ENCODE peak calls at places on chromosomes 11 and 22, in five cellular contexts. One of them, this sample, is unnamed.

GRCh38 chr11:83583953-83584352 is 297.8 kb upstream of the CCDC90B start:
- DNase-seq in H1: no peak
- DNase-seq in breast epithelium: no peak
- DNase-seq in GM23338: no peak
- DNase-seq in sigmoid colon: no peak
- DNase-seq in this sample: no peak

GRCh38 chr22:49362393-49362792 is 465.3 kb downstream of the BRD1 start:
- DNase-seq in H1: no peak
- DNase-seq in breast epithelium: no peak
- DNase-seq in GM23338: no peak
- DNase-seq in sigmoid colon: no peak
- DNase-seq in this sample: no peak

GRCh38 chr11:77636738-77637344 is 753 bp downstream of the CLNS1A start:
- DNase-seq in H1: no peak
- DNase-seq in breast epithelium: no peak
- DNase-seq in GM23338: peak
- DNase-seq in sigmoid colon: no peak
- DNase-seq in this sample: no peak

GRCh38 chr22:43850529-43850928 is 11.8 kb downstream of the SULT4A1 start:
- DNase-seq in H1: no peak
- DNase-seq in breast epithelium: no peak
- DNase-seq in GM23338: no peak
- DNase-seq in sigmoid colon: peak
- DNase-seq in this sample: no peak

GRCh38 chr11:60914620-60915249 is 777 bp downstream of the TMEM109 start:
- DNase-seq in H1: peak
- DNase-seq in breast epithelium: no peak
- DNase-seq in GM23338: peak
- DNase-seq in sigmoid colon: peak
- DNase-seq in this sample: peak

GRCh38 chr11:129992161-129992944 is 10.3 kb downstream of the PRDM10 start:
- DNase-seq in H1: peak
- DNase-seq in breast epithelium: peak
- DNase-seq in GM23338: peak
- DNase-seq in sigmoid colon: no peak
- DNase-seq in this sample: peak

GRCh38 chr11:66106786-66107599 is 36.9 kb downstream of the PACS1 start:
- DNase-seq in H1: no peak
- DNase-seq in breast epithelium: no peak
- DNase-seq in GM23338: peak
- DNase-seq in sigmoid colon: no peak
- DNase-seq in this sample: no peak

GRCh38 chr22:38270091-38270972 is 2.5 kb downstream of the TMEM184B start:
- DNase-seq in H1: no peak
- DNase-seq in breast epithelium: no peak
- DNase-seq in GM23338: no peak
- DNase-seq in sigmoid colon: no peak
- DNase-seq in this sample: no peak

GRCh38 chr11:110837535-110838127 is 125.4 kb upstream of the ARHGAP20 start:
- DNase-seq in H1: no peak
- DNase-seq in breast epithelium: no peak
- DNase-seq in GM23338: no peak
- DNase-seq in sigmoid colon: no peak
- DNase-seq in this sample: no peak

GRCh38 chr11:105821781-105822180 is 200.3 kb downstream of the MSANTD4 start:
- DNase-seq in H1: no peak
- DNase-seq in breast epithelium: no peak
- DNase-seq in GM23338: peak
- DNase-seq in sigmoid colon: no peak
- DNase-seq in this sample: no peak

DNA sequence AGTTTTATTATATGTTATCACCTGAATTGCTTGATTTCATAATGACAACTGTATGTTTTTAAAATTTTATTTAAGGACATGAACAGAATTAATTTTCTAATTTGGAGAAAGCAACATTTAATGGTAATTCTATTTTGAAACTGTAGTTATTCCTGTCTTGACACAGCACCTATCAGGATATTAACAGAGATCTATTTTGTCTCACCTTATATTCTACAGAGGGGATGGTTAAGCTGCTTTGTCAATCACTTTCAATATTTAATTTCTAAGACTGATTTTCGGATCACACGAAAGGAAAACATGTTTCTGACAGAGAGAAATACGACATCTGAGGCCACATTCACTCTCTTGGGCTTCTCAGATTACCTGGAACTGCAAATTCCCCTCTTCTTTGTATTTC is at the start of gene OR5D16:
- DNase-seq in H1: no peak
- DNase-seq in breast epithelium: no peak
- DNase-seq in GM23338: no peak
- DNase-seq in sigmoid colon: no peak
- DNase-seq in this sample: no peak
- TF ChIP-seq POLR2AphosphoS5 in H1: no peak
- TF ChIP-seq POLR2AphosphoS5 in breast epithelium: no peak
- TF ChIP-seq POLR2AphosphoS5 in GM23338: no peak
- TF ChIP-seq POLR2AphosphoS5 in sigmoid colon: no peak
- TF ChIP-seq POLR2AphosphoS5 in this sample: no peak

GRCh38 chr11:93850585-93851018 is at the start of gene VSTM5:
- DNase-seq in H1: no peak
- DNase-seq in breast epithelium: no peak
- DNase-seq in GM23338: no peak
- DNase-seq in sigmoid colon: no peak
- DNase-seq in this sample: no peak

GRCh38 chr11:93849201-93849600 is 1.2 kb downstream of the VSTM5 start:
- DNase-seq in H1: no peak
- DNase-seq in breast epithelium: no peak
- DNase-seq in GM23338: no peak
- DNase-seq in sigmoid colon: no peak
- DNase-seq in this sample: no peak

GRCh38 chr11:93846411-93846810 is 4.0 kb downstream of the VSTM5 start:
- DNase-seq in H1: no peak
- DNase-seq in breast epithelium: no peak
- DNase-seq in GM23338: no peak
- DNase-seq in sigmoid colon: no peak
- DNase-seq in this sample: no peak

GRCh38 chr11:93852242-93852641 is 1.8 kb upstream of the VSTM5 start:
- DNase-seq in H1: peak
- DNase-seq in breast epithelium: no peak
- DNase-seq in GM23338: no peak
- DNase-seq in sigmoid colon: no peak
- DNase-seq in this sample: no peak

DNA sequence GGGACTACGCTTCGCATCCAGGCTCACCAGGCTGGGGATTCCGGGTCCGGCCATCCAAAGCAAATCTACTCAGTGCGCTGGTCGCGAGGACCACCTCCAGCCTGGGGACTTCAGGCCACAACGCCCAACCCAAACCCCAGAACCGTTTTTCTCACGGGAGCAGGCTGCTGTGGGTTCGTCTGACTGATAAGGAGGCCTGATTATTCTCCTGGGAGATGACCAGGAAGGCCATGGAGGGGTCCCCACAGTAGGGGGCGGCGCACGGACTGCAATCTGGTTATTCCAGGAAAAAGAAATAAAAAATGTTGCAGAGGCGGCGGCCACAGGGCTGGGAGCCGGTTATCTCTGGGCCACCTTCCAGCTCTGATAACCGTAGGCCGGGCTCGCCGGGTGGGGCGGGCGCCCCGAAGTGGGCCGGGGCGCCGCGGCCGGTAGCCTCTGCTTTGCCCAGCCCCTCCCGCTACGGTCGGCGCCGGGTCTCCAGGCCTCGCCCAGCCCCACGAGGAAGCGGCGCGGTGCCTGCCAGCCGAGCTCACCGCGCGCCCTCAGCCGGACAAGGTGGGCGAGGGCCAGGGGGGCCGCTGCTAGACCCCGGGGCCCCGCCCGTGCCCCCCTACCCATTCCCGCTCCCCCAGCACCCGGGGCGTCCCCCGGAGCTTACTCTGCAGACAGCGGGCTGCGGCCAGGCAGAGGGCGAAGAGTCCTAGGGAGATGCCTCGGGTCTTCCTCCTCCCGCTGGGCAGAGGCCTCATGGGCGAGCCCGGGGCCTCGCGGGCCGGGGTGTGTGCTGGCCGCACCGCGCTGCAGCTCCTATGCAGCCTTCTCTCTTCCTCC is 450 bp downstream of the VSTM5 start:
- DNase-seq in H1: peak
- DNase-seq in breast epithelium: no peak
- DNase-seq in GM23338: peak
- DNase-seq in sigmoid colon: no peak
- DNase-seq in this sample: peak
- TF ChIP-seq CTCF in H1: no peak
- TF ChIP-seq CTCF in breast epithelium: no peak
- TF ChIP-seq CTCF in GM23338: no peak
- TF ChIP-seq CTCF in sigmoid colon: no peak
- TF ChIP-seq CTCF in this sample: no peak

GRCh38 chr11:133928628-133929059 is 28.1 kb downstream of the IGSF9B start:
- DNase-seq in H1: no peak
- DNase-seq in breast epithelium: peak
- DNase-seq in GM23338: peak
- DNase-seq in sigmoid colon: no peak
- DNase-seq in this sample: no peak
- TF ChIP-seq POLR2AphosphoS5 in H1: no peak
- TF ChIP-seq POLR2AphosphoS5 in breast epithelium: no peak
- TF ChIP-seq POLR2AphosphoS5 in GM23338: no peak
- TF ChIP-seq POLR2AphosphoS5 in sigmoid colon: no peak
- TF ChIP-seq POLR2AphosphoS5 in this sample: no peak

GRCh38 chr11:64341851-64342791 is 2.1 kb downstream of the CCDC88B start:
- DNase-seq in H1: peak
- DNase-seq in breast epithelium: peak
- DNase-seq in GM23338: peak
- DNase-seq in sigmoid colon: peak
- DNase-seq in this sample: peak

GRCh38 chr11:64339754-64340408 is at the start of gene CCDC88B:
- DNase-seq in H1: no peak
- DNase-seq in breast epithelium: no peak
- DNase-seq in GM23338: no peak
- DNase-seq in sigmoid colon: no peak
- DNase-seq in this sample: peak

GRCh38 chr11:64341429-64341828 is 1.4 kb downstream of the CCDC88B start:
- DNase-seq in H1: no peak
- DNase-seq in breast epithelium: no peak
- DNase-seq in GM23338: no peak
- DNase-seq in sigmoid colon: no peak
- DNase-seq in this sample: no peak

GRCh38 chr11:64339319-64339718 is 685 bp upstream of the CCDC88B start:
- DNase-seq in H1: no peak
- DNase-seq in breast epithelium: no peak
- DNase-seq in GM23338: no peak
- DNase-seq in sigmoid colon: no peak
- DNase-seq in this sample: no peak

DNA sequence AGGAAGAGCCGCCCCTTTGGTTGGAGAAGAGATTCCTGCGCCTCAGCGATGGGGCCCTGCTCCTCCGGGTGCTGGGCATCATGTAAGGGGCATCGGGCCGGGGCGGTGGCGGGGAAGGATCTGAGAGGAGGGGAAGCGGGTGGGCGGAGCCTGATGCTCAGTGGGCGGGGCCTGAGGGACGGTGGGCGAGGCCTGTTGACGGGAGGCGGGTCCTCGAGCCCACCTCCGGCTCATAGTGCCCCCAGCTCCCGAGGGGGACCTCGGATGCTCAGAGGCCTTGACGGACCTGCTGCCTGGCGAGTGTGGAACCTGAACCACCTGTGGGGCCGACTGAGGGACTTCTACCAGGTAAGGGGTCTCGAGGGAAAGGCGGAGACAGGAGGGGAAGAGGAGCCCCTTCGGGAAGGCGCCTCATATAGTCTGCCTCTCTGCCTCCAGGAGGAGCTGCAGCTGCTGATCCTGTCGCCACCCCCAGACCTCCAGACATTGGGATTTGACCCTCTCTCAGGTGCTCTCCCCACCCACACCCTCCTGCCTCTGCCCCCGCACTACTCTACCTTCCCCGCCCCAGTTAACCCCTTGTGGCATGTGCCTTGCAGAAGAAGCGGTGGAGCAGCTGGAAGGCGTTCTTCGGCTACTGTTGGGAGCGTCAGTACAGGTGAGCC is 799 bp downstream of the CCDC88B start:
- DNase-seq in H1: peak
- DNase-seq in breast epithelium: no peak
- DNase-seq in GM23338: peak
- DNase-seq in sigmoid colon: no peak
- DNase-seq in this sample: peak
- TF ChIP-seq CTCF in H1: peak
- TF ChIP-seq CTCF in breast epithelium: no peak
- TF ChIP-seq CTCF in GM23338: peak
- TF ChIP-seq CTCF in sigmoid colon: no peak
- TF ChIP-seq CTCF in this sample: no peak

DNA sequence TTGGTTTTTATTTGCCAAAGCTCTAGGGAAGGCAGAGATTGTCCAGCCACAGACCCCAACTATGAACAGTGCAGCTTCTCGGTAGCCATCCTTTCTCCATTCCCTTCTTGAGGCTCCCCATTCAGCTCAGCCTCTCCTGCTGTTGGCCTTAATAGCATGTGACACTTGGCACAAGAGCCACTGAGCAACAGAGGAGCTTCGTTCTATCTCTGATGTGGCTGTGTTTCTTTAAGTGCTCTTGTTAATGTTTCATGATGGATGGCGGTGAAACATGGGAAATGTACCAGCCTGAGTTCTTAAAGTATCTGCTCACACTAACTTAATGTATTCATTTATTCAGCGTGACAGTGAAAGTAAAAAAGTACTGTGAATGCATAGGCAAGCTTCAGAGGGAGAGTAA is 59.7 kb upstream of the NAV2 start:
- DNase-seq in H1: no peak
- DNase-seq in breast epithelium: no peak
- DNase-seq in GM23338: no peak
- DNase-seq in sigmoid colon: no peak
- DNase-seq in this sample: no peak
- TF ChIP-seq POLR2AphosphoS5 in H1: no peak
- TF ChIP-seq POLR2AphosphoS5 in breast epithelium: no peak
- TF ChIP-seq POLR2AphosphoS5 in GM23338: no peak
- TF ChIP-seq POLR2AphosphoS5 in sigmoid colon: no peak
- TF ChIP-seq POLR2AphosphoS5 in this sample: no peak

GRCh38 chr22:16781074-16781763 is 44.0 kb downstream of the XKR3 start:
- DNase-seq in H1: no peak
- DNase-seq in breast epithelium: no peak
- DNase-seq in GM23338: no peak
- DNase-seq in sigmoid colon: no peak
- DNase-seq in this sample: no peak

GRCh38 chr22:16783453-16783852 is 41.8 kb downstream of the XKR3 start:
- DNase-seq in H1: no peak
- DNase-seq in breast epithelium: no peak
- DNase-seq in GM23338: no peak
- DNase-seq in sigmoid colon: no peak
- DNase-seq in this sample: no peak

GRCh38 chr22:16781764-16782329 is 43.4 kb downstream of the XKR3 start:
- DNase-seq in H1: no peak
- DNase-seq in breast epithelium: no peak
- DNase-seq in GM23338: no peak
- DNase-seq in sigmoid colon: no peak
- DNase-seq in this sample: no peak

DNA sequence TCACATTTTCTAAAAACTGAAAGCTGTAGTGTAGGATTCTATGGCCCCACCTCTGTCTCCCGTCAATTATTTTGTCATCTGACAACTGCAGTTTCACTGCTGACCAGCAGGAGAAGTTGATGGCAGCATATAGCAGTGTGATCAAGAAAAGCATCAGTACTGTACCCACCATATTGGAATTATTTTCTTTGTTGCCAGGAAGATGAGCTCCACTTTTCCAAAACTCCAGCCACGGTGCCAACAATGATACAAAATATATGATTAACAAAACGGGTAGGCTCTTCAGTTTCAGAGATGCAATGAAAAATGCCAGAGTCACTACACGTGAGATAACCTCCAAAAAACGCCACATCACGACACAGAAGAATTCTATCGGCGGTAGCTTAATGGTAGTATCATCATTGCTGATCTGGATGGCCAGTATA is 41.3 kb downstream of the XKR3 start:
- DNase-seq in H1: peak
- DNase-seq in breast epithelium: no peak
- DNase-seq in GM23338: peak
- DNase-seq in sigmoid colon: no peak
- DNase-seq in this sample: no peak
- TF ChIP-seq CTCF in H1: peak
- TF ChIP-seq CTCF in breast epithelium: no peak
- TF ChIP-seq CTCF in GM23338: peak
- TF ChIP-seq CTCF in sigmoid colon: no peak
- TF ChIP-seq CTCF in this sample: no peak

This sample was measured in transverse colon.